ENCODE peak calls at places on chromosomes 2 and 18, in seven cellular contexts. One of them, this sample, is unnamed.

GRCh38 chr2:2938481-2938880 is 439.1 kb downstream of the EIPR1 start:
- DNase-seq in natural killer cell: no peak
- DNase-seq in endothelial cell: no peak
- DNase-seq in cardiac fibroblast: no peak
- DNase-seq in heart left ventricle: no peak
- DNase-seq in neural progenitor cell: no peak
- DNase-seq in esophagus muscularis mucosa: peak; percentile 75
- DNase-seq in this sample: no peak

GRCh38 chr2:134181219-134181618 is 72.7 kb upstream of the MGAT5 start:
- DNase-seq in natural killer cell: no peak
- DNase-seq in endothelial cell: no peak
- DNase-seq in cardiac fibroblast: no peak
- DNase-seq in heart left ventricle: no peak
- DNase-seq in neural progenitor cell: no peak
- DNase-seq in esophagus muscularis mucosa: no peak
- DNase-seq in this sample: no peak

GRCh38 chr18:35478520-35479435 is 19.0 kb downstream of the INO80C start:
- DNase-seq in natural killer cell: no peak
- DNase-seq in endothelial cell: no peak
- DNase-seq in cardiac fibroblast: peak; percentile 47
- DNase-seq in heart left ventricle: no peak
- DNase-seq in neural progenitor cell: no peak
- DNase-seq in esophagus muscularis mucosa: no peak
- DNase-seq in this sample: no peak

GRCh38 chr2:70509565-70509964 is 44.1 kb downstream of the TGFA start:
- DNase-seq in natural killer cell: no peak
- DNase-seq in endothelial cell: no peak
- DNase-seq in cardiac fibroblast: no peak
- DNase-seq in heart left ventricle: no peak
- DNase-seq in neural progenitor cell: no peak
- DNase-seq in esophagus muscularis mucosa: no peak
- DNase-seq in this sample: no peak

GRCh38 chr2:24613154-24613814 is 122.2 kb downstream of the NCOA1 start:
- DNase-seq in natural killer cell: peak; percentile 51
- DNase-seq in endothelial cell: peak; percentile 31
- DNase-seq in cardiac fibroblast: peak; percentile 73
- DNase-seq in heart left ventricle: no peak
- DNase-seq in neural progenitor cell: peak; percentile 73
- DNase-seq in esophagus muscularis mucosa: no peak
- DNase-seq in this sample: no peak

GRCh38 chr2:60364441-60364840 is 189.0 kb downstream of the BCL11A start:
- DNase-seq in natural killer cell: no peak
- DNase-seq in endothelial cell: no peak
- DNase-seq in cardiac fibroblast: no peak
- DNase-seq in heart left ventricle: no peak
- DNase-seq in neural progenitor cell: no peak
- DNase-seq in esophagus muscularis mucosa: no peak
- DNase-seq in this sample: no peak

GRCh38 chr2:55163895-55164509 is 68.1 kb downstream of the CLHC1 start:
- DNase-seq in natural killer cell: no peak
- DNase-seq in endothelial cell: no peak
- DNase-seq in cardiac fibroblast: no peak
- DNase-seq in heart left ventricle: no peak
- DNase-seq in neural progenitor cell: no peak
- DNase-seq in esophagus muscularis mucosa: peak; percentile 64
- DNase-seq in this sample: no peak

GRCh38 chr2:165022781-165023180 is 67.5 kb upstream of the SLC38A11 start:
- DNase-seq in natural killer cell: no peak
- DNase-seq in endothelial cell: no peak
- DNase-seq in cardiac fibroblast: no peak
- DNase-seq in heart left ventricle: no peak
- DNase-seq in neural progenitor cell: no peak
- DNase-seq in esophagus muscularis mucosa: no peak
- DNase-seq in this sample: no peak

GRCh38 chr2:144943986-144944385 is 424.1 kb upstream of the ZEB2 start:
- DNase-seq in natural killer cell: no peak
- DNase-seq in endothelial cell: no peak
- DNase-seq in cardiac fibroblast: peak; percentile 73
- DNase-seq in heart left ventricle: no peak
- DNase-seq in neural progenitor cell: no peak
- DNase-seq in esophagus muscularis mucosa: no peak
- DNase-seq in this sample: peak; percentile 15

GRCh38 chr18:34697891-34698290 is 12.2 kb upstream of the DTNA start:
- DNase-seq in natural killer cell: no peak
- DNase-seq in endothelial cell: no peak
- DNase-seq in cardiac fibroblast: no peak
- DNase-seq in heart left ventricle: no peak
- DNase-seq in neural progenitor cell: no peak
- DNase-seq in esophagus muscularis mucosa: no peak
- DNase-seq in this sample: no peak

GRCh38 chr2:207311316-207312005 is 145.7 kb upstream of the KLF7 start:
- DNase-seq in natural killer cell: no peak
- DNase-seq in endothelial cell: no peak
- DNase-seq in cardiac fibroblast: peak; percentile 97
- DNase-seq in heart left ventricle: peak; percentile 36
- DNase-seq in neural progenitor cell: no peak
- DNase-seq in esophagus muscularis mucosa: no peak
- DNase-seq in this sample: peak; percentile 59

GRCh38 chr2:219107837-219108236 is 47.1 kb upstream of the IHH start:
- DNase-seq in natural killer cell: no peak
- DNase-seq in endothelial cell: no peak
- DNase-seq in cardiac fibroblast: no peak
- DNase-seq in heart left ventricle: peak; percentile 39
- DNase-seq in neural progenitor cell: no peak
- DNase-seq in esophagus muscularis mucosa: no peak
- DNase-seq in this sample: no peak

GRCh38 chr2:37566517-37566961 is 104.9 kb downstream of the CDC42EP3 start:
- DNase-seq in natural killer cell: no peak
- DNase-seq in endothelial cell: no peak
- DNase-seq in cardiac fibroblast: peak; percentile 40
- DNase-seq in heart left ventricle: no peak
- DNase-seq in neural progenitor cell: no peak
- DNase-seq in esophagus muscularis mucosa: no peak
- DNase-seq in this sample: no peak

GRCh38 chr18:79756826-79757225 is 40.9 kb upstream of the KCNG2 start:
- DNase-seq in natural killer cell: no peak
- DNase-seq in endothelial cell: no peak
- DNase-seq in cardiac fibroblast: no peak
- DNase-seq in heart left ventricle: no peak
- DNase-seq in neural progenitor cell: no peak
- DNase-seq in esophagus muscularis mucosa: no peak
- DNase-seq in this sample: no peak

GRCh38 chr18:36912887-36913286 is 84.0 kb downstream of the KIAA1328 start:
- DNase-seq in natural killer cell: no peak
- DNase-seq in endothelial cell: no peak
- DNase-seq in cardiac fibroblast: no peak
- DNase-seq in heart left ventricle: no peak
- DNase-seq in neural progenitor cell: no peak
- DNase-seq in esophagus muscularis mucosa: no peak
- DNase-seq in this sample: no peak

GRCh38 chr2:181138816-181139215 is 158.4 kb downstream of the UBE2E3 start:
- DNase-seq in natural killer cell: no peak
- DNase-seq in endothelial cell: no peak
- DNase-seq in cardiac fibroblast: peak; percentile 52
- DNase-seq in heart left ventricle: no peak
- DNase-seq in neural progenitor cell: no peak
- DNase-seq in esophagus muscularis mucosa: no peak
- DNase-seq in this sample: no peak

GRCh38 chr2:106851055-106851454 is 34.9 kb downstream of the ST6GAL2 start:
- DNase-seq in natural killer cell: no peak
- DNase-seq in endothelial cell: no peak
- DNase-seq in cardiac fibroblast: no peak
- DNase-seq in heart left ventricle: no peak
- DNase-seq in neural progenitor cell: peak; percentile 45
- DNase-seq in esophagus muscularis mucosa: no peak
- DNase-seq in this sample: no peak

GRCh38 chr18:32670727-32671126 is 102.1 kb downstream of the KLHL14 start:
- DNase-seq in natural killer cell: no peak
- DNase-seq in endothelial cell: no peak
- DNase-seq in cardiac fibroblast: no peak
- DNase-seq in heart left ventricle: no peak
- DNase-seq in neural progenitor cell: no peak
- DNase-seq in esophagus muscularis mucosa: no peak
- DNase-seq in this sample: no peak

GRCh38 chr18:32677578-32677977 is 95.2 kb downstream of the KLHL14 start:
- DNase-seq in natural killer cell: no peak
- DNase-seq in endothelial cell: no peak
- DNase-seq in cardiac fibroblast: no peak
- DNase-seq in heart left ventricle: no peak
- DNase-seq in neural progenitor cell: no peak
- DNase-seq in esophagus muscularis mucosa: no peak
- DNase-seq in this sample: no peak

GRCh38 chr18:32669549-32670165 is 103.2 kb downstream of the KLHL14 start:
- DNase-seq in natural killer cell: no peak
- DNase-seq in endothelial cell: no peak
- DNase-seq in cardiac fibroblast: no peak
- DNase-seq in heart left ventricle: no peak
- DNase-seq in neural progenitor cell: no peak
- DNase-seq in esophagus muscularis mucosa: no peak
- DNase-seq in this sample: no peak

GRCh38 chr18:32674491-32674890 is 98.3 kb downstream of the KLHL14 start:
- DNase-seq in natural killer cell: no peak
- DNase-seq in endothelial cell: peak; percentile 9
- DNase-seq in cardiac fibroblast: no peak
- DNase-seq in heart left ventricle: no peak
- DNase-seq in neural progenitor cell: peak; percentile 40
- DNase-seq in esophagus muscularis mucosa: no peak
- DNase-seq in this sample: no peak
- TF ChIP-seq CTCF in natural killer cell: no peak
- TF ChIP-seq CTCF in endothelial cell: peak; percentile 33
- TF ChIP-seq CTCF in cardiac fibroblast: no peak
- TF ChIP-seq CTCF in heart left ventricle: no peak
- TF ChIP-seq CTCF in neural progenitor cell: peak; percentile 54
- TF ChIP-seq CTCF in esophagus muscularis mucosa: no peak
- TF ChIP-seq CTCF in this sample: peak; percentile 40

GRCh38 chr2:231360401-231360800 is 35.1 kb upstream of the B3GNT7 start:
- DNase-seq in natural killer cell: no peak
- DNase-seq in endothelial cell: no peak
- DNase-seq in cardiac fibroblast: no peak
- DNase-seq in heart left ventricle: peak; percentile 55
- DNase-seq in neural progenitor cell: no peak
- DNase-seq in esophagus muscularis mucosa: no peak
- DNase-seq in this sample: no peak

GRCh38 chr2:231362785-231363184 is 32.7 kb upstream of the B3GNT7 start:
- DNase-seq in natural killer cell: no peak
- DNase-seq in endothelial cell: no peak
- DNase-seq in cardiac fibroblast: no peak
- DNase-seq in heart left ventricle: no peak
- DNase-seq in neural progenitor cell: no peak
- DNase-seq in esophagus muscularis mucosa: no peak
- DNase-seq in this sample: no peak

GRCh38 chr2:231359948-231360347 is 35.6 kb upstream of the B3GNT7 start:
- DNase-seq in natural killer cell: no peak
- DNase-seq in endothelial cell: no peak
- DNase-seq in cardiac fibroblast: no peak
- DNase-seq in heart left ventricle: no peak
- DNase-seq in neural progenitor cell: no peak
- DNase-seq in esophagus muscularis mucosa: no peak
- DNase-seq in this sample: no peak

GRCh38 chr2:231360881-231361294 is 34.6 kb upstream of the B3GNT7 start:
- DNase-seq in natural killer cell: no peak
- DNase-seq in endothelial cell: no peak
- DNase-seq in cardiac fibroblast: no peak
- DNase-seq in heart left ventricle: peak; percentile 53
- DNase-seq in neural progenitor cell: no peak
- DNase-seq in esophagus muscularis mucosa: no peak
- DNase-seq in this sample: no peak

DNA sequence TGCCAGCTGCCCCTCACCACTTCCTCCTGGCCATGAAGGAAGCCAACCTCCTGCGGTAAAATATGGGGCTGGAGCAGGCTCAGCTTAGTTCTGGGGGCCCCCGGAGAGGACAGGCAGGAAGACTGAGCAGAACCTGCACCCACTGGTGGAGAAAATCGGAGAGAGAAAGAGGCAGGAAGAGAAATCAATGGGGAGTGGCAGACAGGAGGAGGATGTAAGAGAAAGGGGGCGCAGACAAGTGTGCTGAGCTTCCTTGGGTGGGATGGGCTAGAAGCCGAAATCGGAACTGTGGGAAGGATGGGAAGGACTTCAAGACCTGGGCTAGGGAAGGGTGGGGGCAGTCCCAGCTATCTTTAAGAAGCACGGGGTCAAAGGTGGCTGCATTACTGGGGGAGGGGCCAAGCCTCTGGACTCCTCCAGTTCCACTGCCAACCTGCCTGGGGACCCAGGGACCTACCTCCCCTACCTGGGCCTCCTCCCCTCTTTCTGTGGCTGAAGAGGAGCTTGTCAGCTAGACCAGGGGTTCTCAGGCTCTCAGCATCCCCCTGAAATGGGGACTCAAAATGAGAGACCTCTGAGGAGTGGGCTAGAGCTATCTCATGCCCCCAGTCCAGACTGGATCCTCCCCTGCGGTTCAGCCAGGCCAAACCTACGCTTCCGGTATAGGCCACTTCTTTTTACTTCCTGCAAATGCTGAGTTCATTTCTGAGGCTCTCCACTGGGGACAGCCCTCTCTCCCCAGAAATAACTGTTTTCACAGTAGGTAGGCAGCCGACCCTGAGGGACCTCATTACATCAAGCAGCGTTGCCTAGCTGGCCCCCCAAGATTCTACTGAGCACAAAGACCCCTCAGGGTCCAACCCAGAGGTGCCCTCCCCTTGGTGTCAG is 33.6 kb upstream of the B3GNT7 start:
- DNase-seq in natural killer cell: peak; percentile 57
- DNase-seq in endothelial cell: no peak
- DNase-seq in cardiac fibroblast: no peak
- DNase-seq in heart left ventricle: no peak
- DNase-seq in neural progenitor cell: no peak
- DNase-seq in esophagus muscularis mucosa: no peak
- DNase-seq in this sample: no peak
- TF ChIP-seq CTCF in natural killer cell: peak; percentile 59
- TF ChIP-seq CTCF in endothelial cell: no peak
- TF ChIP-seq CTCF in cardiac fibroblast: no peak
- TF ChIP-seq CTCF in heart left ventricle: no peak
- TF ChIP-seq CTCF in neural progenitor cell: no peak
- TF ChIP-seq CTCF in esophagus muscularis mucosa: no peak
- TF ChIP-seq CTCF in this sample: no peak

GRCh38 chr2:74675090-74675489 is 21.0 kb downstream of the SEMA4F start:
- DNase-seq in natural killer cell: no peak
- DNase-seq in endothelial cell: peak; percentile 13
- DNase-seq in cardiac fibroblast: no peak
- DNase-seq in heart left ventricle: no peak
- DNase-seq in neural progenitor cell: peak; percentile 20
- DNase-seq in esophagus muscularis mucosa: peak; percentile 8
- DNase-seq in this sample: no peak
- TF ChIP-seq CTCF in natural killer cell: no peak
- TF ChIP-seq CTCF in endothelial cell: peak; percentile 30
- TF ChIP-seq CTCF in cardiac fibroblast: peak; percentile 31
- TF ChIP-seq CTCF in heart left ventricle: no peak
- TF ChIP-seq CTCF in neural progenitor cell: peak; percentile 33
- TF ChIP-seq CTCF in esophagus muscularis mucosa: no peak
- TF ChIP-seq CTCF in this sample: peak; percentile 39

DNA sequence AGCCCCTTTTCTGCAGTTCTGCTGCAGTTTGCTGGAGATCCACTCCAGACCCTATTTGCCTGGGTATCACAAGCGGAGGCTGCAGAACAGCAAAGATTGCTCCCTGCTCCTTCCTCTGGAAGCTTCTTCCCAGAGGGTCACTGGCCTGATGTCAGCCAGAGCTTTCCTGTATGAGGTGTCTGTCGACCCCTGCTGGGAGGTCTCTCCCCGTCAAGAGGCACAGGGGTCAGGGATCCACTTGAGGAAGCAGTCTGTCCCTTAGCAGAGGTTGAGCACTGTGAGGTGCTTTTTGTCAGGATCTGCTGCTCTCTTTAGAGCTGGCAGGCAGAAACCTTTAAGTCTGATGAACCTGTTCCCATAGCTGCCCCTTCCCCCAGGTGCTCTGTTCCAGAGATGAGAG is 42.0 kb upstream of the MYL1 start:
- DNase-seq in natural killer cell: no peak
- DNase-seq in endothelial cell: no peak
- DNase-seq in cardiac fibroblast: no peak
- DNase-seq in heart left ventricle: no peak
- DNase-seq in neural progenitor cell: no peak
- DNase-seq in esophagus muscularis mucosa: no peak
- DNase-seq in this sample: no peak
- TF ChIP-seq CTCF in natural killer cell: no peak
- TF ChIP-seq CTCF in endothelial cell: no peak
- TF ChIP-seq CTCF in cardiac fibroblast: no peak
- TF ChIP-seq CTCF in heart left ventricle: no peak
- TF ChIP-seq CTCF in neural progenitor cell: no peak
- TF ChIP-seq CTCF in esophagus muscularis mucosa: no peak
- TF ChIP-seq CTCF in this sample: no peak

This sample was measured in retinal pigment epithelial cell.